ENCODE peak calls at places on chromosome 22, in seven cellular contexts. J, C, Z, W, F, A and U are unnamed samples.

GRCh38 chr22:17963015-17963414 is 61.3 kb downstream of the MICAL3 start:
- ATAC-seq in J (no peak), C (no peak), Z (no peak), W (no peak), F (no peak), A (no peak), U (no peak)

GRCh38 chr22:46638601-46639431 is 18.6 kb downstream of the GRAMD4 start:
- ATAC-seq in J (peak; percentile 7), C (peak; percentile 14), Z (no peak), W (no peak), F (peak; percentile 18), A (no peak), U (no peak)

GRCh38 chr22:29129644-29130201 is 56.9 kb downstream of the KREMEN1 start:
- ATAC-seq in J (peak; percentile 88), C (no peak), Z (no peak), W (no peak), F (no peak), A (no peak), U (no peak)

GRCh38 chr22:40746428-40747220 is 67.3 kb downstream of the MCHR1 start:
- ATAC-seq in J (no peak), C (no peak), Z (no peak), W (no peak), F (no peak), A (no peak), U (peak; percentile 51)

GRCh38 chr22:23107487-23108323 is 34.1 kb downstream of the RSPH14 start:
- ATAC-seq in J (no peak), C (no peak), Z (no peak), W (no peak), F (no peak), A (no peak), U (no peak)

GRCh38 chr22:31737932-31738331 is 12.0 kb downstream of the PRR14L start:
- ATAC-seq in J (no peak), C (peak; percentile 14), Z (no peak), W (no peak), F (no peak), A (no peak), U (no peak)

GRCh38 chr22:41152902-41153301 is 52.2 kb upstream of the L3MBTL2 start:
- ATAC-seq in J (no peak), C (no peak), Z (no peak), W (no peak), F (no peak), A (no peak), U (no peak)

GRCh38 chr22:39134366-39135091 is 18.0 kb downstream of the CBX7 start:
- ATAC-seq in J (no peak), C (no peak), Z (no peak), W (no peak), F (no peak), A (no peak), U (no peak)

GRCh38 chr22:42664976-42665831 is 16.0 kb upstream of the CYB5R3 start:
- ATAC-seq in J (no peak), C (no peak), Z (no peak), W (no peak), F (peak; percentile 66), A (no peak), U (no peak)

GRCh38 chr22:48316245-48316875 is 1511.3 kb downstream of the BRD1 start:
- ATAC-seq in J (peak; percentile 21), C (no peak), Z (no peak), W (no peak), F (no peak), A (no peak), U (no peak)

GRCh38 chr22:19149047-19149883 is 827 bp downstream of the GSC2 start:
- ATAC-seq in J (no peak), C (no peak), Z (peak; percentile 30), W (peak; percentile 13), F (no peak), A (peak; percentile 38), U (no peak)